ENCODE peak calls at places on chromosome 15, in seven cellular contexts. One of them, this sample, is unnamed.
A peak's percentile ranks its signal among the peaks of the same experiment; 100 is the strongest.

GRCh38 chr15:52143862-52144261 is 31.3 kb upstream of the BCL2L10 start:
- DNase-seq in neuronal stem cell: no peak
- DNase-seq in IMR-90: peak; percentile 81
- DNase-seq in mesenchymal stem cell: peak; percentile 94
- DNase-seq in trophoblast cell: peak; percentile 98
- DNase-seq in H1: no peak
- DNase-seq in H9: no peak
- DNase-seq in this sample: peak; percentile 94

GRCh38 chr15:77622212-77622941 is 10.3 kb downstream of the LINGO1 start:
- DNase-seq in neuronal stem cell: no peak
- DNase-seq in IMR-90: no peak
- DNase-seq in mesenchymal stem cell: peak; percentile 28
- DNase-seq in trophoblast cell: no peak
- DNase-seq in H1: no peak
- DNase-seq in H9: peak; percentile 55
- DNase-seq in this sample: peak; percentile 48

GRCh38 chr15:88218557-88219214 is 37.9 kb downstream of the NTRK3 start:
- DNase-seq in neuronal stem cell: no peak
- DNase-seq in IMR-90: no peak
- DNase-seq in mesenchymal stem cell: no peak
- DNase-seq in trophoblast cell: no peak
- DNase-seq in H1: no peak
- DNase-seq in H9: no peak
- DNase-seq in this sample: no peak

GRCh38 chr15:70687432-70687831 is 75.9 kb downstream of the UACA start:
- DNase-seq in neuronal stem cell: no peak
- DNase-seq in IMR-90: no peak
- DNase-seq in mesenchymal stem cell: no peak
- DNase-seq in trophoblast cell: no peak
- DNase-seq in H1: no peak
- DNase-seq in H9: no peak
- DNase-seq in this sample: no peak

GRCh38 chr15:26873846-26874245 is 7.0 kb downstream of the GABRA5 start:
- DNase-seq in neuronal stem cell: no peak
- DNase-seq in IMR-90: peak; percentile 29
- DNase-seq in mesenchymal stem cell: no peak
- DNase-seq in trophoblast cell: no peak
- DNase-seq in H1: no peak
- DNase-seq in H9: no peak
- DNase-seq in this sample: no peak

GRCh38 chr15:90593469-90594158 is 63.9 kb downstream of the CRTC3 start:
- DNase-seq in neuronal stem cell: no peak
- DNase-seq in IMR-90: no peak
- DNase-seq in mesenchymal stem cell: no peak
- DNase-seq in trophoblast cell: no peak
- DNase-seq in H1: no peak
- DNase-seq in H9: no peak
- DNase-seq in this sample: no peak

GRCh38 chr15:57655809-57656208 is 50.7 kb upstream of the POLR2M start:
- DNase-seq in neuronal stem cell: no peak
- DNase-seq in IMR-90: no peak
- DNase-seq in mesenchymal stem cell: no peak
- DNase-seq in trophoblast cell: no peak
- DNase-seq in H1: no peak
- DNase-seq in H9: no peak
- DNase-seq in this sample: no peak

GRCh38 chr15:40787991-40788390 is 18.2 kb downstream of the C15orf62 start:
- DNase-seq in neuronal stem cell: no peak
- DNase-seq in IMR-90: no peak
- DNase-seq in mesenchymal stem cell: no peak
- DNase-seq in trophoblast cell: no peak
- DNase-seq in H1: no peak
- DNase-seq in H9: no peak
- DNase-seq in this sample: no peak

GRCh38 chr15:25739687-25740121 is 123.4 kb downstream of the ATP10A start:
- DNase-seq in neuronal stem cell: no peak
- DNase-seq in IMR-90: peak; percentile 64
- DNase-seq in mesenchymal stem cell: no peak
- DNase-seq in trophoblast cell: no peak
- DNase-seq in H1: peak; percentile 15
- DNase-seq in H9: peak; percentile 53
- DNase-seq in this sample: peak; percentile 46

GRCh38 chr15:88258021-88258641 is 1.6 kb upstream of the NTRK3 start:
- DNase-seq in neuronal stem cell: peak; percentile 51
- DNase-seq in IMR-90: no peak
- DNase-seq in mesenchymal stem cell: peak; percentile 33
- DNase-seq in trophoblast cell: no peak
- DNase-seq in H1: peak; percentile 44
- DNase-seq in H9: peak; percentile 88
- DNase-seq in this sample: peak; percentile 90

GRCh38 chr15:85480923-85481322 is 100.5 kb downstream of the AKAP13 start:
- DNase-seq in neuronal stem cell: no peak
- DNase-seq in IMR-90: no peak
- DNase-seq in mesenchymal stem cell: peak; percentile 51
- DNase-seq in trophoblast cell: no peak
- DNase-seq in H1: no peak
- DNase-seq in H9: no peak
- DNase-seq in this sample: no peak

GRCh38 chr15:57183614-57184344 is 192.5 kb upstream of the CGNL1 start:
- DNase-seq in neuronal stem cell: no peak
- DNase-seq in IMR-90: peak; percentile 69
- DNase-seq in mesenchymal stem cell: peak; percentile 26
- DNase-seq in trophoblast cell: no peak
- DNase-seq in H1: no peak
- DNase-seq in H9: no peak
- DNase-seq in this sample: no peak

GRCh38 chr15:100881573-100882336 is 2.1 kb downstream of the ALDH1A3 start:
- DNase-seq in neuronal stem cell: no peak
- DNase-seq in IMR-90: no peak
- DNase-seq in mesenchymal stem cell: no peak
- DNase-seq in trophoblast cell: no peak
- DNase-seq in H1: no peak
- DNase-seq in H9: no peak
- DNase-seq in this sample: no peak

GRCh38 chr15:30928076-30928475 is 24.4 kb downstream of the FAN1 start:
- DNase-seq in neuronal stem cell: no peak
- DNase-seq in IMR-90: peak; percentile 61
- DNase-seq in mesenchymal stem cell: no peak
- DNase-seq in trophoblast cell: no peak
- DNase-seq in H1: no peak
- DNase-seq in H9: no peak
- DNase-seq in this sample: no peak

GRCh38 chr15:96340611-96341464 is 10.3 kb downstream of the NR2F2 start:
- DNase-seq in neuronal stem cell: peak; percentile 87
- DNase-seq in IMR-90: peak; percentile 73
- DNase-seq in mesenchymal stem cell: peak; percentile 74
- DNase-seq in trophoblast cell: no peak
- DNase-seq in H1: no peak
- DNase-seq in H9: peak; percentile 82
- DNase-seq in this sample: peak; percentile 84

GRCh38 chr15:38070778-38071177 is 136.3 kb downstream of the TMCO5A start:
- DNase-seq in neuronal stem cell: no peak
- DNase-seq in IMR-90: peak; percentile 32
- DNase-seq in mesenchymal stem cell: peak; percentile 35
- DNase-seq in trophoblast cell: no peak
- DNase-seq in H1: no peak
- DNase-seq in H9: no peak
- DNase-seq in this sample: no peak

GRCh38 chr15:100517820-100518219 is 10.9 kb downstream of the CERS3 start:
- DNase-seq in neuronal stem cell: no peak
- DNase-seq in IMR-90: no peak
- DNase-seq in mesenchymal stem cell: no peak
- DNase-seq in trophoblast cell: no peak
- DNase-seq in H1: no peak
- DNase-seq in H9: no peak
- DNase-seq in this sample: no peak

GRCh38 chr15:92974183-92974915 is 74.2 kb downstream of the CHD2 start:
- DNase-seq in neuronal stem cell: no peak
- DNase-seq in IMR-90: no peak
- DNase-seq in mesenchymal stem cell: no peak
- DNase-seq in trophoblast cell: no peak
- DNase-seq in H1: no peak
- DNase-seq in H9: no peak
- DNase-seq in this sample: no peak

GRCh38 chr15:52069559-52069958 is 43.0 kb downstream of the BCL2L10 start:
- DNase-seq in neuronal stem cell: no peak
- DNase-seq in IMR-90: no peak
- DNase-seq in mesenchymal stem cell: no peak
- DNase-seq in trophoblast cell: no peak
- DNase-seq in H1: no peak
- DNase-seq in H9: no peak
- DNase-seq in this sample: no peak

GRCh38 chr15:31228980-31229826 is 97.4 kb upstream of the KLF13 start:
- DNase-seq in neuronal stem cell: no peak
- DNase-seq in IMR-90: no peak
- DNase-seq in mesenchymal stem cell: no peak
- DNase-seq in trophoblast cell: no peak
- DNase-seq in H1: no peak
- DNase-seq in H9: peak; percentile 80
- DNase-seq in this sample: peak; percentile 53

GRCh38 chr15:85750319-85750806 is 44.4 kb downstream of the KLHL25 start:
- DNase-seq in neuronal stem cell: no peak
- DNase-seq in IMR-90: peak; percentile 8
- DNase-seq in mesenchymal stem cell: no peak
- DNase-seq in trophoblast cell: no peak
- DNase-seq in H1: no peak
- DNase-seq in H9: peak; percentile 40
- DNase-seq in this sample: peak; percentile 32

GRCh38 chr15:45186771-45187577 is 792 bp downstream of the SHF start:
- DNase-seq in neuronal stem cell: no peak
- DNase-seq in IMR-90: no peak
- DNase-seq in mesenchymal stem cell: no peak
- DNase-seq in trophoblast cell: no peak
- DNase-seq in H1: no peak
- DNase-seq in H9: peak; percentile 47
- DNase-seq in this sample: peak; percentile 48
- H3K23ac ChIP-seq in neuronal stem cell: no peak overlapping the region
- H3K23ac ChIP-seq in IMR-90: no peak overlapping the region
- H3K23ac ChIP-seq in mesenchymal stem cell: no peak overlapping the region
- H3K23ac ChIP-seq in trophoblast cell: no peak overlapping the region
- H3K23ac ChIP-seq in H1: no peak overlapping the region
- H3K23ac ChIP-seq in H9: no peak overlapping the region
- H3K23ac ChIP-seq in this sample: no peak overlapping the region

GRCh38 chr15:50106438-50106837 is 12.6 kb downstream of the ATP8B4 start:
- DNase-seq in neuronal stem cell: no peak
- DNase-seq in IMR-90: no peak
- DNase-seq in mesenchymal stem cell: no peak
- DNase-seq in trophoblast cell: no peak
- DNase-seq in H1: no peak
- DNase-seq in H9: no peak
- DNase-seq in this sample: no peak
- H3K4me2 ChIP-seq in neuronal stem cell: no peak overlapping the region
- H3K4me2 ChIP-seq in IMR-90: no peak overlapping the region
- H3K4me2 ChIP-seq in mesenchymal stem cell: no peak overlapping the region
- H3K4me2 ChIP-seq in trophoblast cell: no peak overlapping the region
- H3K4me2 ChIP-seq in H1: no peak overlapping the region
- H3K4me2 ChIP-seq in H9: no peak overlapping the region
- H3K4me2 ChIP-seq in this sample: no peak overlapping the region

DNA sequence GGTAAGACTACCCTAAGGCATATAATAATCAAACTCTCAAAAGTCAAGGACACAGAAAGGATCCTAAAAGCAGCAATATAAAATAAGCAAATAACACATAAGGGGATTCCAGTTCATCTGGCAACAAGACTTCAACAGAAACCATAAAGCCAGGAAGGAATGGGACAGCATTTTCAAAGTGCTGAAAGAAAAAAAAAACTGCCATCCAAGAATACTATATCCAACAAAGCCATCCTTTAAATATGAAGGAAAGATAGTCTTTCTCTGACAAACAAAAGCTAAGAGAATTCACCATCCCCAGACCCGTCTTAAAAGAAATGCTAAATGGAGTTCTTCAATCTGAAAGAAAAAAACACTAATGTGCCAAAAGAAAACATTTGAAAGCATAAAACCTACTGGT is 14.7 kb upstream of the CLN6 start:
- DNase-seq in neuronal stem cell: no peak
- DNase-seq in IMR-90: no peak
- DNase-seq in mesenchymal stem cell: no peak
- DNase-seq in trophoblast cell: no peak
- DNase-seq in H1: no peak
- DNase-seq in H9: no peak
- DNase-seq in this sample: no peak
- H2AK5ac ChIP-seq in neuronal stem cell: no peak overlapping the region
- H2AK5ac ChIP-seq in IMR-90: no peak overlapping the region
- H2AK5ac ChIP-seq in mesenchymal stem cell: no peak overlapping the region
- H2AK5ac ChIP-seq in trophoblast cell: no peak overlapping the region
- H2AK5ac ChIP-seq in H1: no peak overlapping the region
- H2AK5ac ChIP-seq in H9: no peak overlapping the region
- H2AK5ac ChIP-seq in this sample: no peak overlapping the region

GRCh38 chr15:50355980-50356379 is 982 bp upstream of the GABPB1 start:
- DNase-seq in neuronal stem cell: no peak
- DNase-seq in IMR-90: no peak
- DNase-seq in mesenchymal stem cell: no peak
- DNase-seq in trophoblast cell: no peak
- DNase-seq in H1: no peak
- DNase-seq in H9: no peak
- DNase-seq in this sample: no peak

GRCh38 chr15:50353999-50354837 is 780 bp downstream of the GABPB1 start:
- DNase-seq in neuronal stem cell: peak; percentile 44
- DNase-seq in IMR-90: peak; percentile 92
- DNase-seq in mesenchymal stem cell: peak; percentile 96
- DNase-seq in trophoblast cell: peak; percentile 92
- DNase-seq in H1: no peak
- DNase-seq in H9: peak; percentile 44
- DNase-seq in this sample: peak; percentile 82

GRCh38 chr15:50353251-50353998 is 1.6 kb downstream of the GABPB1 start:
- DNase-seq in neuronal stem cell: no peak
- DNase-seq in IMR-90: peak; percentile 95
- DNase-seq in mesenchymal stem cell: peak; percentile 93
- DNase-seq in trophoblast cell: peak; percentile 35
- DNase-seq in H1: no peak
- DNase-seq in H9: no peak
- DNase-seq in this sample: no peak

GRCh38 chr15:50355612-50355905 is 561 bp upstream of the GABPB1 start:
- DNase-seq in neuronal stem cell: no peak
- DNase-seq in IMR-90: no peak
- DNase-seq in mesenchymal stem cell: no peak
- DNase-seq in trophoblast cell: no peak
- DNase-seq in H1: no peak
- DNase-seq in H9: no peak
- DNase-seq in this sample: no peak

DNA sequence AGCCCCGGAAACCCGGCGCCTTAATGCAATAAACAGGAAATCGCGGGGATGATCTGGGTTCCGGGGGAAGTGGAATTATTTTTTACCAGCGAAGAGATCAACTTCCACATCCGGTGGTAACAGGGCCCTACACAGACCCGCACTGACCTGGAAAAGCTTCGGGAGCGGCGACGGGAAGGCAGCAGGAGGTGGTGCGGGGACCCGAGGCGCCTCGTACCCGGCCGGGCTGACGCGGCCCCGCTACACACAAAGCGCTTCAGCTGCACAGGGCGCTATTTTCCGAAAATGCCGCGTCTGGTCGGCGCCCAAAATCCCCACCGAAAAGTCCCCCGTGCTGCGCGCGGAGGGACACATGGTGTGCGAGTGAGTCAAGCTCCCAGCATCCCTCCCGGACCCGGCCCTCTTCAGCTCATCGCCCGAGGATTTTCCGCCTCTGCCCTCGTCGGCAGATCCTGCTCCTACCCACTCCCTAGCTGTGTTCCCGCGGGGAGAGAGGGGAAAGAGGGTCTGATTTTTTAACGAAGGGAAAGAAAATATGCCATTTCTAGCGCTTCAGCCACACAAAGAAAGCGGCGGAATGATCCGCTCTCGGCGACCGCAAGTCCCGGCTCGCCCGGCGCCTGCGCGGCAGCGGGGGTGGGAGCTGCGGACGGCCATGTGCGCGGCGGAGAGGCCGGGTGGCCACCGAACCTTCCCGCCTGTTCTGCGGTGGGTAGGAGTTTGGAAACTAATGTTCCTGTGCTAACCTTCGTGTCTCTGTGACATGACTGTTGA is at the start of gene GABPB1:
- DNase-seq in neuronal stem cell: peak; percentile 97
- DNase-seq in IMR-90: peak; percentile 94
- DNase-seq in mesenchymal stem cell: peak; percentile 97
- DNase-seq in trophoblast cell: peak; percentile 78
- DNase-seq in H1: peak; percentile 59
- DNase-seq in H9: peak; percentile 88
- DNase-seq in this sample: peak; percentile 97
- H3K23ac ChIP-seq in neuronal stem cell: peak within 1 kb of the TSS; percentile 97
- H3K23ac ChIP-seq in IMR-90: peak within 1 kb of the TSS; percentile 99
- H3K23ac ChIP-seq in mesenchymal stem cell: peak within 1 kb of the TSS; percentile 93
- H3K23ac ChIP-seq in trophoblast cell: peak within 1 kb of the TSS; percentile 99
- H3K23ac ChIP-seq in H1: no peak within 1 kb of the TSS
- H3K23ac ChIP-seq in H9: peak within 1 kb of the TSS; percentile 43
- H3K23ac ChIP-seq in this sample: peak within 1 kb of the TSS; percentile 31

This sample was measured in mesendoderm.